ENCODE peak calls at places on chromosomes 4 and X, in ten cellular contexts. One of them, this sample, is unnamed.

GRCh38 chr4:173039617-173040176 is 128.9 kb upstream of the GALNT7 start:
- DNase-seq in right lobe of liver: no peak
- DNase-seq in stimulated activated naive CD4-positive, alpha-beta T cell treated with Interleukin-2 at 50 U/mL for 16 hours: no peak
- DNase-seq in aorta: no peak
- DNase-seq in cardiac septum: no peak
- DNase-seq in sciatic nerve: no peak
- DNase-seq in K562: no peak
- DNase-seq in BJ: no peak
- DNase-seq in AG04450: no peak
- DNase-seq in stimulated activated naive CD8-positive, alpha-beta T cell treated with anti-CD3 and anti-CD28 coated beads, Interleukin-15, amount 100 ng/mL, for 72 hours: no peak
- DNase-seq in this sample: no peak

GRCh38 chr4:2743518-2744445 is 12.4 kb downstream of the TNIP2 start:
- DNase-seq in stimulated activated naive CD8-positive, alpha-beta T cell treated with anti-CD3 and anti-CD28 coated beads, Interleukin-15, amount 100 ng/mL, for 72 hours: no peak
- DNase-seq in sciatic nerve: no peak
- DNase-seq in aorta: peak; percentile 58
- DNase-seq in AG04450: no peak
- DNase-seq in K562: no peak
- DNase-seq in cardiac septum: no peak
- DNase-seq in BJ: no peak
- DNase-seq in stimulated activated naive CD4-positive, alpha-beta T cell treated with Interleukin-2 at 50 U/mL for 16 hours: no peak
- DNase-seq in right lobe of liver: no peak
- DNase-seq in this sample: no peak

GRCh38 chrX:23610491-23610890 is 56.8 kb upstream of the PRDX4 start:
- DNase-seq in K562: no peak
- DNase-seq in stimulated activated naive CD4-positive, alpha-beta T cell treated with Interleukin-2 at 50 U/mL for 16 hours: no peak
- DNase-seq in AG04450: no peak
- DNase-seq in right lobe of liver: no peak
- DNase-seq in aorta: no peak
- DNase-seq in cardiac septum: no peak
- DNase-seq in stimulated activated naive CD8-positive, alpha-beta T cell treated with anti-CD3 and anti-CD28 coated beads, Interleukin-15, amount 100 ng/mL, for 72 hours: no peak
- DNase-seq in BJ: no peak
- DNase-seq in sciatic nerve: no peak
- DNase-seq in this sample: no peak

GRCh38 chr4:30727409-30727808 is 7.2 kb downstream of the PCDH7 start:
- DNase-seq in aorta: no peak
- DNase-seq in cardiac septum: no peak
- DNase-seq in stimulated activated naive CD8-positive, alpha-beta T cell treated with anti-CD3 and anti-CD28 coated beads, Interleukin-15, amount 100 ng/mL, for 72 hours: no peak
- DNase-seq in stimulated activated naive CD4-positive, alpha-beta T cell treated with Interleukin-2 at 50 U/mL for 16 hours: no peak
- DNase-seq in sciatic nerve: no peak
- DNase-seq in right lobe of liver: no peak
- DNase-seq in K562: no peak
- DNase-seq in AG04450: no peak
- DNase-seq in BJ: no peak
- DNase-seq in this sample: no peak

GRCh38 chr4:141356936-141357335 is 136.2 kb downstream of the ZNF330 start:
- DNase-seq in cardiac septum: no peak
- DNase-seq in stimulated activated naive CD4-positive, alpha-beta T cell treated with Interleukin-2 at 50 U/mL for 16 hours: no peak
- DNase-seq in aorta: no peak
- DNase-seq in stimulated activated naive CD8-positive, alpha-beta T cell treated with anti-CD3 and anti-CD28 coated beads, Interleukin-15, amount 100 ng/mL, for 72 hours: no peak
- DNase-seq in sciatic nerve: no peak
- DNase-seq in K562: no peak
- DNase-seq in BJ: no peak
- DNase-seq in AG04450: no peak
- DNase-seq in right lobe of liver: no peak
- DNase-seq in this sample: no peak

GRCh38 chrX:40479777-40480318 is 100.9 kb upstream of the ATP6AP2 start:
- DNase-seq in sciatic nerve: no peak
- DNase-seq in cardiac septum: no peak
- DNase-seq in BJ: no peak
- DNase-seq in stimulated activated naive CD8-positive, alpha-beta T cell treated with anti-CD3 and anti-CD28 coated beads, Interleukin-15, amount 100 ng/mL, for 72 hours: no peak
- DNase-seq in K562: peak; percentile 60
- DNase-seq in right lobe of liver: no peak
- DNase-seq in aorta: no peak
- DNase-seq in stimulated activated naive CD4-positive, alpha-beta T cell treated with Interleukin-2 at 50 U/mL for 16 hours: no peak
- DNase-seq in AG04450: no peak
- DNase-seq in this sample: no peak

GRCh38 chr4:6280365-6280996 is 10.8 kb downstream of the WFS1 start:
- DNase-seq in sciatic nerve: no peak
- DNase-seq in cardiac septum: no peak
- DNase-seq in right lobe of liver: no peak
- DNase-seq in aorta: no peak
- DNase-seq in stimulated activated naive CD8-positive, alpha-beta T cell treated with anti-CD3 and anti-CD28 coated beads, Interleukin-15, amount 100 ng/mL, for 72 hours: no peak
- DNase-seq in AG04450: no peak
- DNase-seq in BJ: no peak
- DNase-seq in K562: no peak
- DNase-seq in stimulated activated naive CD4-positive, alpha-beta T cell treated with Interleukin-2 at 50 U/mL for 16 hours: no peak
- DNase-seq in this sample: no peak

GRCh38 chr4:134202557-134202956 is 968 bp upstream of the PABPC4L start:
- DNase-seq in sciatic nerve: no peak
- DNase-seq in BJ: no peak
- DNase-seq in AG04450: no peak
- DNase-seq in stimulated activated naive CD8-positive, alpha-beta T cell treated with anti-CD3 and anti-CD28 coated beads, Interleukin-15, amount 100 ng/mL, for 72 hours: no peak
- DNase-seq in K562: no peak
- DNase-seq in aorta: no peak
- DNase-seq in right lobe of liver: no peak
- DNase-seq in stimulated activated naive CD4-positive, alpha-beta T cell treated with Interleukin-2 at 50 U/mL for 16 hours: no peak
- DNase-seq in cardiac septum: no peak
- DNase-seq in this sample: no peak

GRCh38 chrX:134619838-134620237 is 38.4 kb downstream of the PLAC1 start:
- DNase-seq in stimulated activated naive CD8-positive, alpha-beta T cell treated with anti-CD3 and anti-CD28 coated beads, Interleukin-15, amount 100 ng/mL, for 72 hours: no peak
- DNase-seq in right lobe of liver: no peak
- DNase-seq in AG04450: no peak
- DNase-seq in cardiac septum: no peak
- DNase-seq in BJ: no peak
- DNase-seq in sciatic nerve: no peak
- DNase-seq in K562: no peak
- DNase-seq in aorta: no peak
- DNase-seq in stimulated activated naive CD4-positive, alpha-beta T cell treated with Interleukin-2 at 50 U/mL for 16 hours: no peak
- DNase-seq in this sample: no peak

This sample was measured in AG08395.